ENCODE peak calls at places on chromosomes 1 and 21, in six cellular contexts. One of them, this sample, is unnamed.

GRCh38 chr1:247338723-247339270 is 7.1 kb upstream of the ZNF496 start:
- DNase-seq in LoVo: no peak
- DNase-seq in epithelial cell of esophagus: no peak
- DNase-seq in ureter: no peak
- DNase-seq in adipocyte: peak; percentile 12
- DNase-seq in SJCRH30: no peak
- DNase-seq in this sample: no peak

GRCh38 chr1:219092206-219092605 is 81.5 kb upstream of the LYPLAL1 start:
- DNase-seq in LoVo: no peak
- DNase-seq in epithelial cell of esophagus: peak; percentile 62
- DNase-seq in ureter: no peak
- DNase-seq in adipocyte: peak; percentile 33
- DNase-seq in SJCRH30: no peak
- DNase-seq in this sample: peak; percentile 46

GRCh38 chr1:225253784-225254183 is 174.1 kb downstream of the LBR start:
- DNase-seq in LoVo: no peak
- DNase-seq in epithelial cell of esophagus: peak; percentile 83
- DNase-seq in ureter: no peak
- DNase-seq in adipocyte: peak; percentile 7
- DNase-seq in SJCRH30: no peak
- DNase-seq in this sample: peak; percentile 48

GRCh38 chr1:245512980-245513578 is 358.3 kb downstream of the KIF26B start:
- DNase-seq in LoVo: no peak
- DNase-seq in epithelial cell of esophagus: no peak
- DNase-seq in ureter: no peak
- DNase-seq in adipocyte: peak; percentile 27
- DNase-seq in SJCRH30: peak; percentile 46
- DNase-seq in this sample: no peak

GRCh38 chr1:180981596-180982387 is 40.9 kb downstream of the STX6 start:
- DNase-seq in LoVo: no peak
- DNase-seq in epithelial cell of esophagus: no peak
- DNase-seq in ureter: no peak
- DNase-seq in adipocyte: no peak
- DNase-seq in SJCRH30: no peak
- DNase-seq in this sample: no peak

GRCh38 chr1:77489910-77490309 is 192.5 kb downstream of the ZZZ3 start:
- DNase-seq in LoVo: no peak
- DNase-seq in epithelial cell of esophagus: no peak
- DNase-seq in ureter: no peak
- DNase-seq in adipocyte: peak; percentile 25
- DNase-seq in SJCRH30: no peak
- DNase-seq in this sample: no peak

GRCh38 chr1:100928128-100928527 is 32.2 kb downstream of the SLC30A7 start:
- DNase-seq in LoVo: no peak
- DNase-seq in epithelial cell of esophagus: no peak
- DNase-seq in ureter: no peak
- DNase-seq in adipocyte: no peak
- DNase-seq in SJCRH30: no peak
- DNase-seq in this sample: no peak

GRCh38 chr1:239816090-239816812 is 275.4 kb upstream of the FMN2 start:
- DNase-seq in LoVo: peak; percentile 60
- DNase-seq in epithelial cell of esophagus: peak; percentile 84
- DNase-seq in ureter: peak; percentile 58
- DNase-seq in adipocyte: peak; percentile 82
- DNase-seq in SJCRH30: peak; percentile 34
- DNase-seq in this sample: peak; percentile 99

GRCh38 chr1:40039757-40040510 is 595 bp upstream of the CAP1 start:
- DNase-seq in LoVo: peak; percentile 83
- DNase-seq in epithelial cell of esophagus: peak; percentile 76
- DNase-seq in ureter: peak; percentile 93
- DNase-seq in adipocyte: peak; percentile 85
- DNase-seq in SJCRH30: peak; percentile 91
- DNase-seq in this sample: peak; percentile 91

GRCh38 chr1:40896482-40896881 is 34.3 kb upstream of the CITED4 start:
- DNase-seq in LoVo: no peak
- DNase-seq in epithelial cell of esophagus: no peak
- DNase-seq in ureter: no peak
- DNase-seq in adipocyte: no peak
- DNase-seq in SJCRH30: no peak
- DNase-seq in this sample: no peak

GRCh38 chr1:8970870-8971337 is 25.2 kb downstream of the CA6 start:
- DNase-seq in LoVo: no peak
- DNase-seq in epithelial cell of esophagus: no peak
- DNase-seq in ureter: no peak
- DNase-seq in adipocyte: no peak
- DNase-seq in SJCRH30: no peak
- DNase-seq in this sample: no peak

GRCh38 chr1:34412597-34413392 is 236.1 kb downstream of the C1orf94 start:
- DNase-seq in LoVo: no peak
- DNase-seq in epithelial cell of esophagus: no peak
- DNase-seq in ureter: peak; percentile 18
- DNase-seq in adipocyte: no peak
- DNase-seq in SJCRH30: no peak
- DNase-seq in this sample: no peak

GRCh38 chr1:194369060-194369459 is 1182.6 kb upstream of the B3GALT2 start:
- DNase-seq in LoVo: no peak
- DNase-seq in epithelial cell of esophagus: peak; percentile 66
- DNase-seq in ureter: no peak
- DNase-seq in adipocyte: peak; percentile 5
- DNase-seq in SJCRH30: no peak
- DNase-seq in this sample: peak; percentile 16

GRCh38 chr1:225851810-225852209 is 30.4 kb downstream of the TMEM63A start:
- DNase-seq in LoVo: no peak
- DNase-seq in epithelial cell of esophagus: no peak
- DNase-seq in ureter: no peak
- DNase-seq in adipocyte: no peak
- DNase-seq in SJCRH30: no peak
- DNase-seq in this sample: no peak

GRCh38 chr1:32246888-32247273 is at the start of gene FAM167B:
- DNase-seq in LoVo: no peak
- DNase-seq in epithelial cell of esophagus: peak; percentile 23
- DNase-seq in ureter: peak; percentile 61
- DNase-seq in adipocyte: peak; percentile 66
- DNase-seq in SJCRH30: no peak
- DNase-seq in this sample: peak; percentile 45

GRCh38 chr1:9652379-9653194 is 1.1 kb downstream of the PIK3CD start:
- DNase-seq in LoVo: no peak
- DNase-seq in epithelial cell of esophagus: no peak
- DNase-seq in ureter: no peak
- DNase-seq in adipocyte: peak; percentile 47
- DNase-seq in SJCRH30: no peak
- DNase-seq in this sample: no peak

GRCh38 chr1:61119085-61119484 is 36.7 kb downstream of the NFIA start:
- DNase-seq in LoVo: peak; percentile 76
- DNase-seq in epithelial cell of esophagus: no peak
- DNase-seq in ureter: no peak
- DNase-seq in adipocyte: no peak
- DNase-seq in SJCRH30: no peak
- DNase-seq in this sample: peak; percentile 51

GRCh38 chr1:21579788-21580187 is 70.6 kb downstream of the ALPL start:
- DNase-seq in LoVo: no peak
- DNase-seq in epithelial cell of esophagus: peak; percentile 38
- DNase-seq in ureter: no peak
- DNase-seq in adipocyte: no peak
- DNase-seq in SJCRH30: no peak
- DNase-seq in this sample: no peak

GRCh38 chr1:39575191-39576015 is 1.2 kb downstream of the PABPC4 start:
- DNase-seq in LoVo: peak; percentile 19
- DNase-seq in epithelial cell of esophagus: peak; percentile 40
- DNase-seq in ureter: peak; percentile 74
- DNase-seq in adipocyte: peak; percentile 79
- DNase-seq in SJCRH30: peak; percentile 62
- DNase-seq in this sample: peak; percentile 42

GRCh38 chr1:66690666-66691381 is 61.4 kb upstream of the DYNLT5 start:
- DNase-seq in LoVo: no peak
- DNase-seq in epithelial cell of esophagus: no peak
- DNase-seq in ureter: no peak
- DNase-seq in adipocyte: no peak
- DNase-seq in SJCRH30: no peak
- DNase-seq in this sample: no peak

GRCh38 chr1:111453706-111454105 is 4.4 kb downstream of the ATP5PB start:
- DNase-seq in LoVo: no peak
- DNase-seq in epithelial cell of esophagus: no peak
- DNase-seq in ureter: no peak
- DNase-seq in adipocyte: no peak
- DNase-seq in SJCRH30: no peak
- DNase-seq in this sample: no peak

GRCh38 chr1:182235604-182235951 is 156.0 kb downstream of the GLUL start:
- DNase-seq in LoVo: no peak
- DNase-seq in epithelial cell of esophagus: no peak
- DNase-seq in ureter: no peak
- DNase-seq in adipocyte: no peak
- DNase-seq in SJCRH30: no peak
- DNase-seq in this sample: no peak

GRCh38 chr1:115052454-115053083 is 22.9 kb downstream of the TSHB start:
- DNase-seq in LoVo: peak; percentile 73
- DNase-seq in epithelial cell of esophagus: peak; percentile 80
- DNase-seq in ureter: no peak
- DNase-seq in adipocyte: peak; percentile 76
- DNase-seq in SJCRH30: peak; percentile 45
- DNase-seq in this sample: peak; percentile 80

GRCh38 chr1:158116768-158117167 is 63.9 kb upstream of the CD1D start:
- DNase-seq in LoVo: no peak
- DNase-seq in epithelial cell of esophagus: no peak
- DNase-seq in ureter: no peak
- DNase-seq in adipocyte: no peak
- DNase-seq in SJCRH30: no peak
- DNase-seq in this sample: no peak

GRCh38 chr21:44989538-44989888 is 49.7 kb downstream of the SLX9 start:
- DNase-seq in LoVo: no peak
- DNase-seq in epithelial cell of esophagus: no peak
- DNase-seq in ureter: no peak
- DNase-seq in adipocyte: no peak
- DNase-seq in SJCRH30: no peak
- DNase-seq in this sample: no peak

This sample was measured in MCF 10A.